ENCODE peak calls at places on chromosomes 1 and 21, in seven cellular contexts. M, Y, R, O, J, K and I are unnamed samples.

GRCh38 chr1:162230517-162230916 is 146.1 kb downstream of the SPATA46 start:
- DNase-seq in M (no peak), Y (no peak), R (no peak), O (no peak), J (no peak), K (no peak), I (no peak)

GRCh38 chr1:160366731-160367515 is at the start of gene NHLH1:
- DNase-seq in M (no peak), Y (no peak), R (no peak), O (no peak), J (no peak), K (no peak), I (no peak)

GRCh38 chr21:35649186-35649585 is 411.1 kb downstream of the SETD4 start:
- DNase-seq in M (no peak), Y (no peak), R (no peak), O (no peak), J (peak), K (peak), I (peak)

GRCh38 chr1:24089027-24089742 is 22.8 kb downstream of the MYOM3 start:
- DNase-seq in M (no peak), Y (no peak), R (no peak), O (no peak), J (no peak), K (no peak), I (no peak)

GRCh38 chr1:27650527-27651175 is 15.7 kb upstream of the FGR start:
- DNase-seq in M (no peak), Y (no peak), R (no peak), O (no peak), J (peak), K (no peak), I (peak)

GRCh38 chr21:31866077-31866511 is 6.7 kb upstream of the HUNK start:
- DNase-seq in M (peak), Y (peak), R (peak), O (peak), J (peak), K (peak), I (peak)

GRCh38 chr1:143497374-143497747 is 474.4 kb downstream of the FAM72C start:
- DNase-seq in M (no peak), Y (no peak), R (no peak), O (no peak), J (no peak), K (no peak), I (no peak)

GRCh38 chr1:73783367-73783766 is 414.6 kb downstream of the LRRIQ3 start:
- DNase-seq in M (no peak), Y (no peak), R (no peak), O (no peak), J (no peak), K (no peak), I (no peak)

GRCh38 chr1:15115542-15116330 is 37.8 kb upstream of the TMEM51 start:
- DNase-seq in M (no peak), Y (no peak), R (no peak), O (no peak), J (no peak), K (no peak), I (no peak)

GRCh38 chr1:236425031-236425663 is 31.1 kb downstream of the EDARADD start:
- DNase-seq in M (no peak), Y (no peak), R (no peak), O (no peak), J (no peak), K (no peak), I (no peak)

GRCh38 chr1:115166531-115167091 is 77.3 kb upstream of the TSPAN2 start:
- DNase-seq in M (no peak), Y (no peak), R (no peak), O (no peak), J (peak), K (no peak), I (peak)

GRCh38 chr21:42317341-42317741 is 2.1 kb upstream of the TFF3 start:
- DNase-seq in M (no peak), Y (peak), R (no peak), O (no peak), J (no peak), K (no peak), I (no peak)

GRCh38 chr1:61524206-61524605 is 200.7 kb downstream of the TM2D1 start:
- DNase-seq in M (no peak), Y (no peak), R (no peak), O (no peak), J (no peak), K (no peak), I (no peak)

GRCh38 chr1:174215766-174216165 is 56.4 kb downstream of the RABGAP1L start:
- DNase-seq in M (no peak), Y (no peak), R (no peak), O (no peak), J (no peak), K (no peak), I (no peak)

GRCh38 chr1:3674100-3675094 is 22.1 kb downstream of the TP73 start:
- DNase-seq in M (no peak), Y (no peak), R (no peak), O (no peak), J (no peak), K (no peak), I (peak)

GRCh38 chr1:30515746-30516504 is 207.5 kb downstream of the MATN1 start:
- DNase-seq in M (no peak), Y (no peak), R (no peak), O (no peak), J (no peak), K (no peak), I (no peak)

GRCh38 chr1:30684259-30684658 is 39.1 kb downstream of the MATN1 start:
- DNase-seq in M (no peak), Y (no peak), R (no peak), O (no peak), J (no peak), K (no peak), I (no peak)

GRCh38 chr1:224333309-224333926 is 3.4 kb upstream of the NVL start:
- DNase-seq in M (no peak), Y (peak), R (no peak), O (peak), J (peak), K (peak), I (peak)

GRCh38 chr1:110209715-110210603 is at the start of gene KCNC4:
- DNase-seq in M (peak), Y (peak), R (peak), O (peak), J (peak), K (peak), I (peak)

GRCh38 chr1:112172294-112172882 is 182.9 kb upstream of the KCND3 start:
- DNase-seq in M (no peak), Y (no peak), R (no peak), O (peak), J (peak), K (peak), I (peak)

GRCh38 chr21:25639922-25640670 is 1.0 kb downstream of the JAM2 start:
- DNase-seq in M (peak), Y (no peak), R (no peak), O (no peak), J (peak), K (no peak), I (no peak)

GRCh38 chr1:25564777-25565176 is 21.4 kb downstream of the LDLRAP1 start:
- DNase-seq in M (no peak), Y (no peak), R (no peak), O (no peak), J (no peak), K (no peak), I (no peak)

GRCh38 chr1:111755321-111756123 is at the start of gene DDX20:
- DNase-seq in M (peak), Y (peak), R (peak), O (peak), J (peak), K (peak), I (peak)

GRCh38 chr1:2547210-2548067 is 8.7 kb upstream of the TNFRSF14 start:
- DNase-seq in M (no peak), Y (no peak), R (no peak), O (no peak), J (no peak), K (no peak), I (peak)